ENCODE peak calls at places on chromosomes 4 and X, in four cellular contexts. Z, Q, X and T are unnamed samples.
A peak's percentile ranks its signal among the peaks of the same experiment; 100 is the strongest.

GRCh38 chr4:54187148-54187547 is 41.9 kb upstream of the PDGFRA start:
- DNase-seq in X (no peak), Z (no peak), Q (no peak), T (no peak)

GRCh38 chrX:131792789-131793462 is 230.2 kb upstream of the STK26 start:
- DNase-seq in Z (peak; percentile 93), X (peak; percentile 89), Q (no peak), T (peak; percentile 22)

GRCh38 chrX:63506320-63506719 is 155.2 kb upstream of the SPIN4 start:
- DNase-seq in Q (no peak), X (no peak), Z (peak; percentile 39), T (peak; percentile 26)

GRCh38 chr4:17066972-17067371 is 168.5 kb upstream of the LDB2 start:
- DNase-seq in Z (peak; percentile 86), X (no peak), Q (peak; percentile 80), T (peak; percentile 91)

GRCh38 chrX:19514791-19515614 is at the start of gene MAP3K15:
- DNase-seq in Q (no peak), X (peak; percentile 32), Z (no peak), T (no peak)

GRCh38 chr4:13956947-13957346 is 329.4 kb upstream of the BOD1L1 start:
- DNase-seq in Z (no peak), Q (no peak), X (no peak), T (no peak)

GRCh38 chr4:175891863-175892262 is 79.8 kb upstream of the GPM6A start:
- DNase-seq in Z (peak; percentile 43), Q (no peak), X (no peak), T (peak; percentile 1)

GRCh38 chrX:74179071-74179470 is 124.9 kb upstream of the ZCCHC13 start:
- DNase-seq in X (no peak), Q (no peak), Z (peak; percentile 58), T (peak; percentile 39)

GRCh38 chr4:81786770-81787169 is 315.1 kb upstream of the RASGEF1B start:
- DNase-seq in X (no peak), Q (no peak), Z (no peak), T (no peak)

GRCh38 chr4:20847124-20847747 is 147.0 kb downstream of the PACRGL start:
- DNase-seq in Q (no peak), Z (no peak), X (no peak), T (peak; percentile 46)

GRCh38 chr4:95428216-95429085 is 120.3 kb downstream of the UNC5C start:
- DNase-seq in X (no peak), Q (no peak), Z (no peak), T (no peak)

DNA sequence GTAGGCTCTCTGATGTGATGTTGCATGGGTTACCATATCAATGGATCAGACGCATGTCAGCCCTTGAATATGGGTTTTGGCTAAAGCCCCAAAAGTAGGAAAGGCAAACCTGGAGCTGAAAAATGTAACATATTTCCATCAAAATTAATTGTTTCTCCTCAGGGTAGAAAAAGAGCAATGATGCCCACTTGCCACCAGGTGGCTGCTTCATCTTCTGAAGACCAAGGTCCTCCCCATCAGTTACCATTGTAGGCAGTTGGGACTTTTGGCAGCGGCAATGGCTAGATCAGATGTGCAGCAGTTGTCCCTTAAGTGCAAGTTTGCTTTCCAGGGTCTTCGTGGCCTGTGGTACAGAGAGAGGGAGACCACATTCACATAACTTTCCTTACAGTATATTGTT is 118.2 kb downstream of the NAF1 start:
- DNase-seq in X (peak; percentile 26), Z (peak; percentile 10), Q (no peak), T (no peak)
- TF ChIP-seq CTCF in X (no peak), Z (peak; percentile 53), Q (peak; percentile 32), T (peak; percentile 75)

DNA sequence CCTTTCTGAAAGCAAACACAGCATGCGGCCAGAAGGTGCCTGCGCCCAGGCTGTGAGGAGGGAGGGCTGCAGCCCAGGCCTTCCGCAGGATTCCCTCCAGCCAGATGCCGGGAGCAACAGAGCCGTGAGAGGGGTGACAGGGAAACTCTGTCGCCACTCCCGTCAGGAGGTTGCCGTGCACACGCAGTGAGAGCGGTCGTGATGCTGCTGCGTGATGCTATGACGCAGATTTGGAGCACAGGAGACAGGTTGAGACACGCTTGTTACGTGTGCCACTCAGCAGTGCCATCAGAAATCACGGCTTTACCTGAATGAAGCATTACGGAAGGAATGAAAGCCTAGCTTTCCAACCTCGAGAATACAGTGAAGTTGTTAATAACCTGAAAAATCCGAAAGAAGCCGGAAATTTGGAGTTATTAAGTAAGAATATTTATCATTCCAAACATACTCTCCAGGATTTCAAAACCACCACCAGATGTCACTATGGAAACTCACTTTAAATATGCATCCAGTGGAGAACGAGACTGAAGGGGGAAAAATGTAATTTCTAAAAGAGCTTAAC is 54.4 kb downstream of the FAT1 start:
- DNase-seq in Z (peak; percentile 78), X (no peak), Q (peak; percentile 52), T (peak; percentile 65)
- TF ChIP-seq CTCF in Z (peak; percentile 37), X (no peak), Q (peak; percentile 12), T (peak; percentile 76)

DNA sequence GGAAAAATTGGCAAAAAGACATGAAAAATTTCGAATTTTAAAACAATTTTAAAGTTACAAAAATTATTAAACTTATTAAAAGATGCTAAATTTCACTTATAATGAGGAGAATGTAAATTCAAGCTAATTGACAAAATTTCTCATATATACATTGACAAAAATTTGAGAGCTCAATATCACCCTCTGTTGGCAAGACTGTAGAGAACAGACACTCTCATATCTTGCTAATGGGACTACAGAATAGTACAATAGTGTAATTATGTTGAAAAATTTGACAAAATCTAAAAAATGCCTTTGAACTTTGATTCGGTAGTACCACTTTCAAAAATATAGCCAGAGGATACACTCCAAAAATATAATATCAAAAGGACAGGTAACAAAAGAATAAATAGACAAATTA is 29.8 kb downstream of the DCAF8L2 start:
- DNase-seq in Z (no peak), X (no peak), Q (no peak), T (no peak)
- TF ChIP-seq CTCF in Z (peak; percentile 45), X (no peak), Q (no peak), T (peak; percentile 29)

GRCh38 chr4:156118821-156119220 is 165.2 kb upstream of the CTSO start:
- DNase-seq in Z (no peak), X (no peak), Q (no peak), T (no peak)

GRCh38 chr4:156109943-156110925 is 156.6 kb upstream of the CTSO start:
- DNase-seq in Z (no peak), Q (no peak), X (no peak), T (peak; percentile 12)

GRCh38 chr4:156111706-156112105 is 158.0 kb upstream of the CTSO start:
- DNase-seq in Z (no peak), Q (no peak), X (no peak), T (no peak)

GRCh38 chr4:156113138-156113537 is 159.5 kb upstream of the CTSO start:
- DNase-seq in Q (no peak), Z (no peak), X (no peak), T (no peak)
- TF ChIP-seq CTCF in Q (no peak), Z (peak; percentile 10), X (no peak), T (peak; percentile 67)

GRCh38 chr4:892780-893179 is 39.3 kb downstream of the GAK start:
- DNase-seq in Z (no peak), Q (no peak), X (no peak), T (no peak)

GRCh38 chr4:889516-889915 is 42.6 kb downstream of the GAK start:
- DNase-seq in Z (no peak), Q (no peak), X (no peak), T (no peak)

GRCh38 chr4:893276-893994 is 38.7 kb downstream of the GAK start:
- DNase-seq in Z (no peak), Q (no peak), X (no peak), T (no peak)

GRCh38 chr4:890036-890695 is 42.0 kb downstream of the GAK start:
- DNase-seq in Z (no peak), X (no peak), Q (no peak), T (no peak)

DNA sequence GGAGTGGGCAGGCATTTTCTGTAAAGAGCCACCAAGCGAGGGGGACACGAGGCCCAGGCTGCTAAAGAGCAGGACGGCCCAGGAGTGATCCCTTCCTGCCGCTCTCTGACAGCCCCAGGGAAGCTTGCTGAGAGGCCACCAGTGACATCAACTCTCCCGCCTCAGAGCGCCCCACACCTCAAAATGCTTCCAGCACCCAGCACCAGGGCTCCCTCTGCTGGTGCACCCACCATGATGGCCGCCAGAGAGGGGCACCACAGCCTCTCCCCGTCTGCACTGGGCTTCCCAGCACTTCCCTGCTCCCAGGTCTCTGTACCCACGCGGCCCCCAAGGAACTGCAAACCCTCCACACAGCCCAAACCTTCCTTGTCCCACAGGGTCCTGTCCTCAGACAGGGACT is 40.4 kb downstream of the GAK start:
- DNase-seq in Z (no peak), Q (no peak), X (no peak), T (no peak)
- TF ChIP-seq CTCF in Z (peak; percentile 37), Q (peak; percentile 20), X (no peak), T (peak; percentile 59)

GRCh38 chrX:155857561-155857960 is 23.6 kb upstream of the VAMP7 start:
- DNase-seq in Q (peak; percentile 2), X (no peak), Z (no peak), T (no peak)
- TF ChIP-seq CTCF in Q (peak; percentile 30), X (no peak), Z (peak; percentile 18), T (peak; percentile 40)

GRCh38 chr4:114479595-114479994 is 119.0 kb upstream of the UGT8 start:
- DNase-seq in Z (no peak), X (no peak), Q (no peak), T (no peak)

GRCh38 chr4:114476310-114476709 is 122.3 kb upstream of the UGT8 start:
- DNase-seq in Q (no peak), Z (no peak), X (no peak), T (no peak)

GRCh38 chr4:114481856-114482255 is 116.8 kb upstream of the UGT8 start:
- DNase-seq in Q (no peak), X (no peak), Z (no peak), T (no peak)
- TF ChIP-seq CTCF in Q (no peak), X (no peak), Z (no peak), T (no peak)